ENCODE peak calls at places on chromosomes 7 and 10, in ten cellular contexts. U is SK-N-SH; D is AG08396; J is activated naive CD4-positive, alpha-beta T cell treated with anti-CD3 and anti-CD28 coated beads for 36 hours; V is NCI-H460; C is smooth muscle cell of the brain vasculature; W is stimulated activated CD8-positive, alpha-beta memory T cell treated with anti-CD3 and anti-CD28 coated beads, Interleukin-15, amount 100 ng/mL, for 24 hours; Y is activated CD8-positive, alpha-beta T cell treated with anti-CD3 and anti-CD28 coated beads for 36 hours; X is cardiac muscle cell; E is NCI-H345. P is an unnamed sample.

GRCh38 chr7:55476071-55476803 is 96.1 kb downstream of the VOPP1 start:
- DNase-seq in U (no peak), V (no peak), Y (no peak), X (peak; percentile 30), W (no peak), D (peak; percentile 73), J (no peak), E (peak; percentile 25), C (peak; percentile 91), P (no peak)

GRCh38 chr7:128114806-128115205 is 83.6 kb upstream of the LRRC4 start:
- DNase-seq in J (no peak), V (no peak), C (no peak), U (no peak), X (no peak), Y (no peak), D (no peak), W (no peak), E (peak; percentile 35), P (no peak)

GRCh38 chr7:12770227-12770975 is 83.0 kb downstream of the ARL4A start:
- DNase-seq in J (no peak), D (no peak), C (no peak), V (no peak), Y (no peak), U (no peak), W (no peak), X (peak; percentile 70), E (peak; percentile 31), P (no peak)

GRCh38 chr10:112607506-112607905 is 160.5 kb downstream of the VTI1A start:
- DNase-seq in X (no peak), D (no peak), E (no peak), Y (no peak), C (no peak), J (no peak), V (no peak), W (no peak), U (no peak), P (no peak)

GRCh38 chr7:29140873-29141468 is 5.4 kb downstream of the CPVL start:
- DNase-seq in U (no peak), J (no peak), V (no peak), X (peak; percentile 21), C (no peak), E (no peak), Y (no peak), W (no peak), D (no peak), P (no peak)

GRCh38 chr10:335151-335800 is 200.0 kb downstream of the ZMYND11 start:
- DNase-seq in D (no peak), C (no peak), W (no peak), Y (no peak), V (no peak), J (no peak), U (no peak), E (no peak), X (no peak), P (no peak)

GRCh38 chr10:97196213-97197029 is 10.7 kb upstream of the SLIT1 start:
- DNase-seq in X (peak; percentile 53), E (peak; percentile 70), J (peak; percentile 67), Y (peak; percentile 81), C (no peak), D (peak; percentile 77), V (peak; percentile 65), U (peak; percentile 90), W (peak; percentile 16), P (peak; percentile 77)

GRCh38 chr7:157233677-157234076 is 95.0 kb downstream of the UBE3C start:
- DNase-seq in U (no peak), W (no peak), V (no peak), J (no peak), C (no peak), Y (no peak), E (no peak), X (peak; percentile 25), D (no peak), P (no peak)

GRCh38 chr7:133668296-133669060 is 415.6 kb downstream of the EXOC4 start:
- DNase-seq in V (no peak), W (no peak), J (no peak), X (no peak), D (no peak), E (no peak), Y (no peak), C (no peak), U (no peak), P (no peak)

GRCh38 chr7:31172071-31172470 is 120.0 kb downstream of the ADCYAP1R1 start:
- DNase-seq in X (no peak), C (no peak), J (no peak), E (no peak), U (no peak), W (no peak), D (no peak), Y (no peak), V (no peak), P (no peak)

GRCh38 chr10:62613429-62613828 is 191.1 kb upstream of the ADO start:
- DNase-seq in Y (no peak), D (no peak), C (no peak), U (no peak), X (peak; percentile 78), V (no peak), J (no peak), W (no peak), E (no peak), P (no peak)

GRCh38 chr7:26490631-26491624 is 199.3 kb downstream of the SNX10 start:
- DNase-seq in V (no peak), D (no peak), X (no peak), U (peak; percentile 55), E (peak; percentile 81), C (no peak), W (no peak), Y (no peak), J (no peak), P (no peak)

GRCh38 chr7:151824285-151824950 is 52.5 kb downstream of the PRKAG2 start:
- DNase-seq in Y (no peak), U (no peak), J (no peak), C (no peak), E (no peak), D (no peak), V (no peak), X (no peak), W (no peak), P (no peak)

GRCh38 chr7:117019786-117020604 is 66.7 kb downstream of the ST7 start:
- DNase-seq in Y (no peak), J (no peak), U (peak; percentile 78), W (no peak), E (peak; percentile 93), X (peak; percentile 95), D (peak; percentile 73), C (peak; percentile 83), V (peak; percentile 83), P (peak; percentile 69)

GRCh38 chr7:29424295-29424983 is 139.2 kb upstream of the PRR15 start:
- DNase-seq in W (no peak), U (no peak), J (no peak), C (no peak), Y (no peak), X (no peak), D (no peak), E (no peak), V (no peak), P (no peak)

GRCh38 chr7:1758417-1758858 is 88.4 kb downstream of the ELFN1 start:
- DNase-seq in E (peak; percentile 37), D (peak; percentile 43), J (peak; percentile 37), X (peak; percentile 40), U (peak; percentile 80), Y (peak; percentile 63), W (no peak), V (peak; percentile 40), C (no peak), P (peak; percentile 75)

GRCh38 chr7:19368540-19368939 is 223.3 kb upstream of the FERD3L start:
- DNase-seq in E (no peak), D (no peak), Y (no peak), X (peak; percentile 21), W (no peak), C (no peak), J (no peak), U (no peak), V (no peak), P (no peak)

GRCh38 chr7:158141806-158142518 is 445.7 kb downstream of the PTPRN2 start:
- DNase-seq in C (no peak), E (no peak), Y (no peak), J (no peak), V (no peak), D (no peak), U (no peak), W (no peak), X (no peak), P (no peak)

GRCh38 chr7:158252081-158252836 is 335.4 kb downstream of the PTPRN2 start:
- DNase-seq in D (no peak), U (peak; percentile 54), J (no peak), Y (no peak), X (no peak), W (no peak), V (no peak), C (no peak), E (no peak), P (no peak)

GRCh38 chr7:24777811-24778210 is 20.5 kb upstream of the GSDME start:
- DNase-seq in J (no peak), W (no peak), V (no peak), D (no peak), X (no peak), U (no peak), Y (no peak), C (no peak), E (no peak), P (no peak)

GRCh38 chr7:1961776-1962276 is 270.9 kb downstream of the MAD1L1 start:
- DNase-seq in E (no peak), J (peak; percentile 76), U (no peak), C (no peak), X (peak; percentile 68), D (no peak), W (no peak), V (no peak), Y (peak; percentile 85), P (no peak)

GRCh38 chr10:119658274-119658673 is 7.1 kb downstream of the BAG3 start:
- DNase-seq in E (no peak), U (no peak), J (no peak), Y (no peak), V (peak; percentile 87), D (peak; percentile 89), C (no peak), W (no peak), X (peak; percentile 90), P (peak; percentile 65)

P was measured in HTR-8/SVneo.